ENCODE peak calls at places on chromosomes 11 and 22, in five cellular contexts. One of them, this sample, is unnamed. For H3K36me3, the result is how much of the 10 kb centered on the place peaks cover.

GRCh38 chr11:115456019-115456418 is 48.2 kb downstream of the CADM1 start:
- DNase-seq in upper lobe of left lung: no peak
- DNase-seq in brain microvascular endothelial cell: no peak
- DNase-seq in PC-9: no peak
- DNase-seq in adipocyte: no peak
- DNase-seq in this sample: no peak

GRCh38 chr11:77184136-77184860 is 56.3 kb downstream of the MYO7A start:
- DNase-seq in upper lobe of left lung: no peak
- DNase-seq in brain microvascular endothelial cell: no peak
- DNase-seq in PC-9: no peak
- DNase-seq in adipocyte: no peak
- DNase-seq in this sample: no peak

GRCh38 chr11:707817-708420 is 1.9 kb downstream of the EPS8L2 start:
- DNase-seq in upper lobe of left lung: peak
- DNase-seq in brain microvascular endothelial cell: no peak
- DNase-seq in PC-9: peak
- DNase-seq in adipocyte: no peak
- DNase-seq in this sample: no peak

GRCh38 chr22:41471606-41472005 is 2.7 kb downstream of the ACO2 start:
- DNase-seq in upper lobe of left lung: no peak
- DNase-seq in brain microvascular endothelial cell: no peak
- DNase-seq in PC-9: no peak
- DNase-seq in adipocyte: no peak
- DNase-seq in this sample: no peak

GRCh38 chr22:35782504-35782903 is 64.8 kb downstream of the APOL5 start:
- DNase-seq in upper lobe of left lung: no peak
- DNase-seq in brain microvascular endothelial cell: no peak
- DNase-seq in PC-9: no peak
- DNase-seq in adipocyte: no peak
- DNase-seq in this sample: no peak

GRCh38 chr11:84923489-84923888 is 703.7 kb downstream of the DLG2 start:
- DNase-seq in upper lobe of left lung: no peak
- DNase-seq in brain microvascular endothelial cell: no peak
- DNase-seq in PC-9: no peak
- DNase-seq in adipocyte: no peak
- DNase-seq in this sample: no peak

GRCh38 chr11:110777765-110778164 is 65.5 kb upstream of the ARHGAP20 start:
- DNase-seq in upper lobe of left lung: no peak
- DNase-seq in brain microvascular endothelial cell: peak
- DNase-seq in PC-9: no peak
- DNase-seq in adipocyte: peak
- DNase-seq in this sample: no peak

GRCh38 chr22:23063539-23064380 is 6.6 kb upstream of the GNAZ start:
- DNase-seq in upper lobe of left lung: no peak
- DNase-seq in brain microvascular endothelial cell: no peak
- DNase-seq in PC-9: no peak
- DNase-seq in adipocyte: no peak
- DNase-seq in this sample: no peak

GRCh38 chr22:33162196-33162595 is 104.0 kb upstream of the SYN3 start:
- DNase-seq in upper lobe of left lung: no peak
- DNase-seq in brain microvascular endothelial cell: no peak
- DNase-seq in PC-9: no peak
- DNase-seq in adipocyte: no peak
- DNase-seq in this sample: no peak

GRCh38 chr22:49230194-49230577 is 597.5 kb downstream of the BRD1 start:
- DNase-seq in upper lobe of left lung: no peak
- DNase-seq in brain microvascular endothelial cell: no peak
- DNase-seq in PC-9: no peak
- DNase-seq in adipocyte: no peak
- DNase-seq in this sample: no peak

GRCh38 chr22:28108851-28109250 is 189.8 kb upstream of the PITPNB start:
- DNase-seq in upper lobe of left lung: no peak
- DNase-seq in brain microvascular endothelial cell: no peak
- DNase-seq in PC-9: no peak
- DNase-seq in adipocyte: no peak
- DNase-seq in this sample: no peak

GRCh38 chr11:111923351-111923788 is 4.7 kb downstream of the C11orf52 start:
- DNase-seq in upper lobe of left lung: no peak
- DNase-seq in brain microvascular endothelial cell: no peak
- DNase-seq in PC-9: no peak
- DNase-seq in adipocyte: peak
- DNase-seq in this sample: no peak

GRCh38 chr22:49450521-49450920 is 377.2 kb downstream of the BRD1 start:
- DNase-seq in upper lobe of left lung: no peak
- DNase-seq in brain microvascular endothelial cell: no peak
- DNase-seq in PC-9: no peak
- DNase-seq in adipocyte: no peak
- DNase-seq in this sample: no peak

GRCh38 chr11:62556102-62556871 is 9.7 kb upstream of the AHNAK start:
- DNase-seq in upper lobe of left lung: peak
- DNase-seq in brain microvascular endothelial cell: peak
- DNase-seq in PC-9: peak
- DNase-seq in adipocyte: peak
- DNase-seq in this sample: peak

GRCh38 chr11:43923327-43924111 is 18.9 kb upstream of the C11orf96 start:
- DNase-seq in upper lobe of left lung: no peak
- DNase-seq in brain microvascular endothelial cell: peak
- DNase-seq in PC-9: no peak
- DNase-seq in adipocyte: peak
- DNase-seq in this sample: no peak

GRCh38 chr22:23533771-23534191 is 46.3 kb downstream of the IGLL1 start:
- DNase-seq in upper lobe of left lung: no peak
- DNase-seq in brain microvascular endothelial cell: no peak
- DNase-seq in PC-9: no peak
- DNase-seq in adipocyte: no peak
- DNase-seq in this sample: no peak

GRCh38 chr11:79461144-79461543 is 20.3 kb upstream of the TENM4 start:
- DNase-seq in upper lobe of left lung: no peak
- DNase-seq in brain microvascular endothelial cell: no peak
- DNase-seq in PC-9: no peak
- DNase-seq in adipocyte: peak
- DNase-seq in this sample: no peak

GRCh38 chr11:19727246-19727645 is 14.6 kb downstream of the NAV2 start:
- DNase-seq in upper lobe of left lung: no peak
- DNase-seq in brain microvascular endothelial cell: peak
- DNase-seq in PC-9: no peak
- DNase-seq in adipocyte: peak
- DNase-seq in this sample: no peak

GRCh38 chr11:12725863-12726666 is 51.8 kb downstream of the TEAD1 start:
- DNase-seq in upper lobe of left lung: no peak
- DNase-seq in brain microvascular endothelial cell: peak
- DNase-seq in PC-9: no peak
- DNase-seq in adipocyte: no peak
- DNase-seq in this sample: no peak

GRCh38 chr22:43996170-43996980 is 27.7 kb upstream of the PARVB start:
- DNase-seq in upper lobe of left lung: peak
- DNase-seq in brain microvascular endothelial cell: no peak
- DNase-seq in PC-9: no peak
- DNase-seq in adipocyte: no peak
- DNase-seq in this sample: peak

GRCh38 chr22:23181763-23182288 is 1.5 kb downstream of the BCR start:
- DNase-seq in upper lobe of left lung: no peak
- DNase-seq in brain microvascular endothelial cell: no peak
- DNase-seq in PC-9: no peak
- DNase-seq in adipocyte: no peak
- DNase-seq in this sample: no peak

GRCh38 chr11:82494988-82495432 is 238.7 kb downstream of the FAM181B start:
- DNase-seq in upper lobe of left lung: no peak
- DNase-seq in brain microvascular endothelial cell: no peak
- DNase-seq in PC-9: no peak
- DNase-seq in adipocyte: no peak
- DNase-seq in this sample: no peak

GRCh38 chr22:49380828-49381114 is 446.9 kb downstream of the BRD1 start:
- DNase-seq in upper lobe of left lung: no peak
- DNase-seq in brain microvascular endothelial cell: no peak
- DNase-seq in PC-9: no peak
- DNase-seq in adipocyte: no peak
- DNase-seq in this sample: no peak

GRCh38 chr11:85847436-85847835 is 7.7 kb upstream of the CCDC83 start:
- DNase-seq in upper lobe of left lung: no peak
- DNase-seq in brain microvascular endothelial cell: no peak
- DNase-seq in PC-9: no peak
- DNase-seq in adipocyte: no peak
- DNase-seq in this sample: no peak

GRCh38 chr11:75563501-75563977 is 1.5 kb downstream of the SERPINH1 start:
- DNase-seq in upper lobe of left lung: no peak
- DNase-seq in brain microvascular endothelial cell: no peak
- DNase-seq in PC-9: no peak
- DNase-seq in adipocyte: no peak
- DNase-seq in this sample: no peak

GRCh38 chr22:19265779-19266178 is 25.7 kb downstream of the CLTCL1 start:
- DNase-seq in upper lobe of left lung: no peak
- DNase-seq in brain microvascular endothelial cell: no peak
- DNase-seq in PC-9: no peak
- DNase-seq in adipocyte: no peak
- DNase-seq in this sample: no peak

GRCh38 chr11:118263694-118264567 is at the start of gene MPZL2:
- DNase-seq in upper lobe of left lung: peak
- DNase-seq in brain microvascular endothelial cell: no peak
- DNase-seq in PC-9: peak
- DNase-seq in adipocyte: no peak
- DNase-seq in this sample: no peak

GRCh38 chr11:117792241-117792640 is 4.8 kb downstream of the DSCAML1 start:
- DNase-seq in upper lobe of left lung: no peak
- DNase-seq in brain microvascular endothelial cell: no peak
- DNase-seq in PC-9: no peak
- DNase-seq in adipocyte: no peak
- DNase-seq in this sample: no peak

GRCh38 chr22:27137809-27138400 is 480.5 kb downstream of the MIAT start:
- DNase-seq in upper lobe of left lung: peak
- DNase-seq in brain microvascular endothelial cell: no peak
- DNase-seq in PC-9: no peak
- DNase-seq in adipocyte: no peak
- DNase-seq in this sample: no peak

GRCh38 chr11:134001596-134001995 is 44.8 kb upstream of the IGSF9B start:
- DNase-seq in upper lobe of left lung: no peak
- DNase-seq in brain microvascular endothelial cell: no peak
- DNase-seq in PC-9: no peak
- DNase-seq in adipocyte: no peak
- DNase-seq in this sample: no peak

GRCh38 chr22:23565288-23565941 is 14.7 kb downstream of the IGLL1 start:
- DNase-seq in upper lobe of left lung: peak
- DNase-seq in brain microvascular endothelial cell: no peak
- DNase-seq in PC-9: no peak
- DNase-seq in adipocyte: peak
- DNase-seq in this sample: no peak

DNA sequence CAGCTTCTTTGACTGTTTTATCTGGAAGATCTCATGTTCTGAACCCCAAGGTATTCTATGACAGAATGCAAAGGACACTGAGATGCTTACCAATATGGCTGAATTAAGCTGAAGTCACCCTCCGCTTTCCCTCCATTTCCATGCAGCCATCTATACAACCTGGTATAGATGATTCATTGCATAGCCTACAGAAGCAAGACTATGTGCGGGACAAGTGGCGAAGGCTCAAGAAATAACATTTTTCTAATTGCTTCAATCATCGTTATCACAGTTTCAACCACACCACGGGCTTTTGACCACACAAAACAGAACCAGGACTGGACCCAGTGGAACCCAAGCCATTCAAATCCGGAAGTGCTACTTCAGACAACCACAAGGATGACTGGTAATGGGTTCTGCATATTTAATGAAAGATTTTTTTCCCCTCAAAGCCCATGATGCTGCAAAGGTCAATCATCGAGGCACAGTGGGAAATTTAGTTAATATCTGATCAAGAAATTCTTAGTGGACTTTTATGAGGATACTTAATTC is 61.9 kb downstream of the CD44 start:
- DNase-seq in upper lobe of left lung: no peak
- DNase-seq in brain microvascular endothelial cell: no peak
- DNase-seq in PC-9: no peak
- DNase-seq in adipocyte: no peak
- DNase-seq in this sample: no peak
- H3K36me3 ChIP-seq in upper lobe of left lung: half or more
- H3K36me3 ChIP-seq in brain microvascular endothelial cell: under half
- H3K36me3 ChIP-seq in PC-9: half or more
- H3K36me3 ChIP-seq in adipocyte: half or more
- H3K36me3 ChIP-seq in this sample: half or more

GRCh38 chr11:27640954-27641353 is 59.3 kb downstream of the BDNF start:
- DNase-seq in upper lobe of left lung: no peak
- DNase-seq in brain microvascular endothelial cell: no peak
- DNase-seq in PC-9: no peak
- DNase-seq in adipocyte: peak
- DNase-seq in this sample: no peak

DNA sequence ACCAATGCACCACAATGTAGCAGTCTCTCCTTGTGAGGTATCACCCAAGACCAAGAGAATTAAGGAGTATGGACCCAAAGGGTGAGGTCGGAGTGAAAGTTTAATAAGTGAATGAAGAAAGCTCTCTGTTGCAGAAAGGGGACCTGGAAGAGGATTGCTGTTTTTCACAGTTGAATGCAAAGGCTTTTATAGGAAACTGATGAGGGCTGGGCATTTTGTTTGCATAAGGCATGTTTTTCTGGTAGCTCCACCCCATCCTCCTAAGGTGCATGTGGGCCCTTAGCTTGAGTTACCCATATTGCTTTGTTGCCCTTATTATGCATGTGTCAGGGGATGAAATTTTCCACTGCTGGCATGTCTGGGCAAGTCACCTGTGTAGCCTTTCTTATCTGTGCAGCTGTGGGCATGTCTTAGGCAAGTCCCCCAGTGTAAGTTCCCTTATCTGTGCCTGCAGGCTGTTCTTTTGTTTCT is 64.7 kb downstream of the BDNF start:
- DNase-seq in upper lobe of left lung: no peak
- DNase-seq in brain microvascular endothelial cell: no peak
- DNase-seq in PC-9: peak
- DNase-seq in adipocyte: no peak
- DNase-seq in this sample: no peak
- H3K4me3 ChIP-seq in upper lobe of left lung: no peak
- H3K4me3 ChIP-seq in brain microvascular endothelial cell: no peak
- H3K4me3 ChIP-seq in PC-9: no peak
- H3K4me3 ChIP-seq in adipocyte: no peak
- H3K4me3 ChIP-seq in this sample: no peak

GRCh38 chr11:108241370-108242037 is 18.6 kb downstream of the ATM start:
- DNase-seq in upper lobe of left lung: no peak
- DNase-seq in brain microvascular endothelial cell: no peak
- DNase-seq in PC-9: no peak
- DNase-seq in adipocyte: no peak
- DNase-seq in this sample: no peak
- H3K36me3 ChIP-seq in upper lobe of left lung: under half
- H3K36me3 ChIP-seq in brain microvascular endothelial cell: under half
- H3K36me3 ChIP-seq in PC-9: under half
- H3K36me3 ChIP-seq in adipocyte: half or more
- H3K36me3 ChIP-seq in this sample: under half

GRCh38 chr22:39432361-39432811 is 24.4 kb upstream of the MGAT3 start:
- DNase-seq in upper lobe of left lung: no peak
- DNase-seq in brain microvascular endothelial cell: no peak
- DNase-seq in PC-9: no peak
- DNase-seq in adipocyte: no peak
- DNase-seq in this sample: no peak

GRCh38 chr22:39433476-39434242 is 23.2 kb upstream of the MGAT3 start:
- DNase-seq in upper lobe of left lung: no peak
- DNase-seq in brain microvascular endothelial cell: no peak
- DNase-seq in PC-9: no peak
- DNase-seq in adipocyte: no peak
- DNase-seq in this sample: no peak

GRCh38 chr22:39435616-39436015 is 21.2 kb upstream of the MGAT3 start:
- DNase-seq in upper lobe of left lung: no peak
- DNase-seq in brain microvascular endothelial cell: no peak
- DNase-seq in PC-9: no peak
- DNase-seq in adipocyte: no peak
- DNase-seq in this sample: no peak

GRCh38 chr22:39434243-39434653 is 22.6 kb upstream of the MGAT3 start:
- DNase-seq in upper lobe of left lung: peak
- DNase-seq in brain microvascular endothelial cell: peak
- DNase-seq in PC-9: no peak
- DNase-seq in adipocyte: no peak
- DNase-seq in this sample: no peak

GRCh38 chr22:39434721-39435120 is 22.1 kb upstream of the MGAT3 start:
- DNase-seq in upper lobe of left lung: no peak
- DNase-seq in brain microvascular endothelial cell: no peak
- DNase-seq in PC-9: no peak
- DNase-seq in adipocyte: no peak
- DNase-seq in this sample: no peak
- H3K4me3 ChIP-seq in upper lobe of left lung: no peak
- H3K4me3 ChIP-seq in brain microvascular endothelial cell: no peak
- H3K4me3 ChIP-seq in PC-9: no peak
- H3K4me3 ChIP-seq in adipocyte: no peak
- H3K4me3 ChIP-seq in this sample: no peak